ENCODE peak calls at places on chromosomes 12 and 14, in nine cellular contexts. A is IMR-90, M is A549, J is MCF 10A, S is upper lobe of right lung, V is esophagus squamous epithelium, W is BJ, U is GM12865, H is K562. B is an unnamed sample.

GRCh38 chr14:26867171-26867757 is 269.4 kb upstream of the NOVA1 start:
- DNase-seq in M (peak; percentile 74), H (no peak), S (no peak), V (no peak), A (no peak), U (no peak), J (peak; percentile 14), W (no peak), B (no peak)

GRCh38 chr12:33423706-33424105 is 15.9 kb downstream of the SYT10 start:
- DNase-seq in V (no peak), S (no peak), W (no peak), M (no peak), A (no peak), J (no peak), H (no peak), U (no peak), B (no peak)

GRCh38 chr12:101021911-101022388 is 188.1 kb downstream of the SLC5A8 start:
- DNase-seq in H (no peak), U (no peak), A (peak; percentile 90), S (no peak), V (no peak), J (peak; percentile 82), W (peak; percentile 95), M (peak; percentile 35), B (peak; percentile 53)

GRCh38 chr12:56723889-56724659 is 1.0 kb downstream of the NACA start:
- DNase-seq in W (peak; percentile 31), S (peak; percentile 51), V (no peak), H (no peak), J (peak; percentile 85), A (peak; percentile 86), U (peak; percentile 42), M (peak; percentile 40), B (peak; percentile 67)

GRCh38 chr12:65646127-65646643 is 178.1 kb upstream of the HMGA2 start:
- DNase-seq in S (no peak), U (no peak), H (no peak), J (no peak), A (no peak), W (no peak), V (no peak), M (no peak), B (no peak)

GRCh38 chr12:109716512-109717389 is 3.1 kb downstream of the FAM222A start:
- DNase-seq in H (no peak), U (no peak), S (no peak), A (peak; percentile 12), M (no peak), V (no peak), W (no peak), J (peak; percentile 29), B (no peak)

GRCh38 chr14:55889124-55889523 is 229.1 kb upstream of the PELI2 start:
- DNase-seq in M (peak; percentile 72), H (no peak), W (no peak), V (no peak), J (peak; percentile 94), A (no peak), U (no peak), S (no peak), B (no peak)

GRCh38 chr12:127191124-127191523 is 1075.8 kb upstream of the TMEM132C start:
- DNase-seq in H (no peak), A (peak; percentile 74), W (peak; percentile 35), M (no peak), J (peak; percentile 40), S (no peak), U (no peak), V (no peak), B (peak; percentile 54)

GRCh38 chr12:56188786-56189335 is 422 bp downstream of the SMARCC2 start:
- DNase-seq in H (peak; percentile 61), S (no peak), W (no peak), U (peak; percentile 22), V (no peak), M (no peak), A (no peak), J (no peak), B (no peak)

GRCh38 chr12:53817021-53817389 is 65.2 kb upstream of the CISTR start:
- DNase-seq in U (no peak), H (no peak), M (no peak), V (no peak), W (no peak), S (no peak), A (no peak), J (no peak), B (no peak)

GRCh38 chr14:70086685-70087379 is 101.9 kb downstream of the SLC8A3 start:
- DNase-seq in W (no peak), V (no peak), M (peak; percentile 65), J (peak; percentile 51), A (peak; percentile 54), H (peak; percentile 19), S (no peak), U (peak; percentile 49), B (peak; percentile 2)

DNA sequence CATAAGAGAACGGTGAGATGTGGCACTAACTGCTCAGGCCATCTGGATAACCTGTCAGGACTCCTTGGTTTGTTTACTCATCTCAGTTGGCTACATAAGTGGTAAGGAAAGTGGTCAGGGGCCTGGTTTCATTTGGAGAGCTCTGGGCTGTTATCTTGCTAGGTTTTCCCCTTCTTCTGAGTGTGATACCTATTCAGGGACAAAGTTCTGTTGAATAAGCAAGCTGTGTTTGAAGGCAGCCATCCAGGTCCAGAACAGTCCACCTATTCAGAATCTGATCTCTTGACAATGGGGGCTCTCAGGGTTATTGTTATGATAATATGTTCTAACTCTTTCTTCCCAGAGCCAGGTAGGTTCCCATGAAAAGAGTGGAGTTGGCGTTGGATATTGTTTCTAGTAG is 194.9 kb downstream of the PAH start:
- DNase-seq in U (peak; percentile 25), V (no peak), J (no peak), A (no peak), W (no peak), M (no peak), H (no peak), S (no peak), B (no peak)
- TF ChIP-seq CTCF in U (no peak), V (no peak), J (no peak), A (no peak), W (no peak), M (no peak), H (no peak), S (no peak), B (no peak)

DNA sequence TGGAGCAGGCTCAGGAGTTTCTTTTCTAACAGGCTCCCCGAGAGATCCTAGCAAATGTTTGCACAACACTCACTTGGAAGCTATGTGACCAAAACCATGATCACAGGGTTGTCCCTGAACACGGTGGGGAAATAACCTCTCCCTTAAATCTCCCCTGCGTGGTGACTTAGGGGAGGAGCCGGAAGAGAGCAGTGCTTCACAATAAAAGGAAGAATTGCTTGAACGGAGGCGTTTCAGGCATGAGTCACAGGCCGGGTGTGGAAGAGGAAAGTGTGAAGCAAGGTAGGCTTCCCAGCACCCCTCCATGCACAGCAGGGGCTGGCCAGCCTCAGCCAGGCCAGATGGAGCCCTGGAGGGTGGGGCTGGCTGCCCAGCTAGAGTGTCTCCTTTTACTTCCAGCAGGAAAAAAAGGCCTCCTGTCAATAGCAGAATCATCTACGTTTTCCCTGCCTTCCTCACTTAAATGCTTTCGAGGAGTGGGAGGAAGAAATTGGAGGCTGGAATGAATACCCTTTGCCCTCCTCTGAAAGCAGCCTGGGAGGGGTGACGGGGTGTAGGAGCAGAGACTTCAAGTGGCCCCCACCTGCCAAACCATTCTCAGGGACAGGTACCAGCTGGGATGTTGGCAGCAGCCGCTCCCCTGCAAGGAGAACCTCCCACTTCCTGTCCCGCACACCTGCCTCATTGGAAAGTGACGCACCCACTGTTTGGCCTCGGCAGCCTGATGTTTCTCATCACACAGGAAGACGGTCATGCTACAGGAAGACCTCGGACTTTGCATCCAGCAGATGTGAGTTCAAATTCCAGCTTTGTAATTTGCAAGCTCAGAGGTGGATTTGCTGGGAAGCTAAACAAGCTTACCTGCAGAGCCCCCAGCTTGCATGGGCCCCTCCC is 30.1 kb upstream of the PPP2R5C start:
- DNase-seq in H (peak; percentile 51), U (peak; percentile 59), V (peak; percentile 33), M (peak; percentile 86), S (peak; percentile 90), W (no peak), J (peak; percentile 98), A (peak; percentile 41), B (no peak)
- TF ChIP-seq CTCF in H (no peak), U (no peak), V (no peak), M (no peak), S (no peak), W (no peak), J (no peak), A (no peak), B (no peak)

GRCh38 chr12:67998379-67998778 is 9.1 kb downstream of the IFNG-AS1 start:
- DNase-seq in M (no peak), U (no peak), S (no peak), V (no peak), A (no peak), H (no peak), J (no peak), W (no peak), B (no peak)

GRCh38 chr12:67993143-67993542 is 3.9 kb downstream of the IFNG-AS1 start:
- DNase-seq in W (no peak), V (no peak), H (no peak), A (no peak), U (no peak), S (no peak), M (no peak), J (no peak), B (no peak)

GRCh38 chr12:67996347-67996746 is 7.1 kb downstream of the IFNG-AS1 start:
- DNase-seq in S (no peak), J (no peak), W (no peak), V (no peak), H (no peak), M (no peak), A (no peak), U (no peak), B (no peak)

GRCh38 chr12:67991158-67991557 is 1.9 kb downstream of the IFNG-AS1 start:
- DNase-seq in W (no peak), V (no peak), H (no peak), M (no peak), U (peak; percentile 78), J (no peak), S (no peak), A (no peak), B (no peak)

DNA sequence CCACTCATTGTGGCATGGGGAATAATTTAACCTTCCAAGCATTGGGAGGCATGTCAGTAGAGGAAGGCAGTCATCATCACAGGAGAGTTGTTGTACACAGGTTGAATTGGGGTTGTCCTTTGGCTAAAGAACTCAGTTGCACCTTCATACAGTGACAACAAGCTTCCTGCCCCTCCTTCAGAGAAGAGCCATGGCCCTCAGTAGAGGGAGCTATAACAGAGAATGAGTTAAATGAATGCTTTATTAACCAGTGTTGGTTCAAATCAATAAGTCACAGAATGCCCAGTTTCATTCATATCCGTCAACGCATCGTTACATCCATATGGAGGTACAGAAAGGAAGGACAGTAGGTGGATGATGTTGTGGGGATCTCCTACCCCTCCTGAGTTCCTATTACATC is 4.8 kb downstream of the IFNG-AS1 start:
- DNase-seq in S (no peak), U (no peak), V (no peak), H (no peak), W (no peak), M (no peak), J (no peak), A (no peak), B (no peak)
- TF ChIP-seq CTCF in S (no peak), U (no peak), V (no peak), H (no peak), W (no peak), M (no peak), J (no peak), A (no peak), B (no peak)

DNA sequence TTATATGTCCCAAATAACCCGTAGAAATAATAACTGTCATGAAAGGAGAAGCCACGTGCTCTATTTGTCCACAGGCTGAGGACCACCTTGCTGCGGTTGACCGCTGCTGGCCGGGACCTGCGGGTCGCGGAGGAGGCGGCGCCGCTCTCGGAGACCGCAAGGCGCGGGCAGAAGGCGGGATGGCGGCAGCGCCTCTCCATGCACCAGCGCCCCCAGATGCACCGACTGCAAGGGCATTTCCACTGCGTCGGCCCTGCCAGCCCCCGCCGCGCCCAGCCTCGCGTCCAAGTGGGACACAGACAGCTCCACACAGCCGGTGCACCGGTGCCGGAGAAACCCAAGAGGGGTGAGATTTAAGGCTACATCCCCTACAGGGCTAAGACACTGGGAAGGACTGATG is 21.0 kb downstream of the RPGRIP1 start:
- DNase-seq in S (peak; percentile 66), A (no peak), J (no peak), U (peak; percentile 28), H (no peak), V (no peak), M (no peak), W (no peak), B (no peak)
- TF ChIP-seq CTCF in S (no peak), A (no peak), J (no peak), U (no peak), H (no peak), V (no peak), M (no peak), W (no peak), B (no peak)

B was measured in AG09319.